ENCODE peak calls at places on chromosome 21, in ten cellular contexts. K, L, P, X, U, O, T, W, C and H are unnamed samples.

GRCh38 chr21:34967509-34968289 is 81.4 kb downstream of the RUNX1 start:
- DNase-seq in U (peak; percentile 27), K (no peak), P (no peak), X (no peak), W (no peak), C (no peak), T (no peak), O (no peak), L (no peak), H (no peak)

GRCh38 chr21:34846601-34847112 is 177.9 kb downstream of the CLIC6 start:
- DNase-seq in X (no peak), K (no peak), P (peak; percentile 61), W (no peak), U (no peak), O (no peak), L (peak; percentile 40), T (peak; percentile 80), C (no peak), H (no peak)

GRCh38 chr21:18369115-18369514 is 34.5 kb downstream of the TMPRSS15 start:
- DNase-seq in T (no peak), C (no peak), X (no peak), W (no peak), K (no peak), L (no peak), P (no peak), U (no peak), O (no peak), H (no peak)

GRCh38 chr21:35265170-35265877 is 216.2 kb upstream of the RUNX1 start:
- DNase-seq in O (no peak), C (no peak), K (no peak), P (peak; percentile 52), X (no peak), U (no peak), W (no peak), T (no peak), L (no peak), H (no peak)

GRCh38 chr21:31612889-31613785 is 46.4 kb upstream of the SOD1 start:
- DNase-seq in L (no peak), T (no peak), W (no peak), C (no peak), K (no peak), X (no peak), O (no peak), P (no peak), U (no peak), H (no peak)

GRCh38 chr21:34072145-34073031 is 990 bp upstream of the MRPS6 start:
- DNase-seq in U (no peak), X (no peak), L (no peak), O (peak; percentile 33), C (no peak), W (peak; percentile 68), P (no peak), K (no peak), T (peak; percentile 90), H (peak; percentile 74)

GRCh38 chr21:17139696-17140095 is 373.1 kb upstream of the CXADR start:
- DNase-seq in T (no peak), L (no peak), W (no peak), P (no peak), O (no peak), X (no peak), U (peak; percentile 7), K (no peak), C (no peak), H (no peak)

GRCh38 chr21:25107708-25108107 is 499.6 kb downstream of the MRPL39 start:
- DNase-seq in X (no peak), P (no peak), L (no peak), W (no peak), C (no peak), U (peak; percentile 3), T (no peak), O (no peak), K (no peak), H (no peak)

DNA sequence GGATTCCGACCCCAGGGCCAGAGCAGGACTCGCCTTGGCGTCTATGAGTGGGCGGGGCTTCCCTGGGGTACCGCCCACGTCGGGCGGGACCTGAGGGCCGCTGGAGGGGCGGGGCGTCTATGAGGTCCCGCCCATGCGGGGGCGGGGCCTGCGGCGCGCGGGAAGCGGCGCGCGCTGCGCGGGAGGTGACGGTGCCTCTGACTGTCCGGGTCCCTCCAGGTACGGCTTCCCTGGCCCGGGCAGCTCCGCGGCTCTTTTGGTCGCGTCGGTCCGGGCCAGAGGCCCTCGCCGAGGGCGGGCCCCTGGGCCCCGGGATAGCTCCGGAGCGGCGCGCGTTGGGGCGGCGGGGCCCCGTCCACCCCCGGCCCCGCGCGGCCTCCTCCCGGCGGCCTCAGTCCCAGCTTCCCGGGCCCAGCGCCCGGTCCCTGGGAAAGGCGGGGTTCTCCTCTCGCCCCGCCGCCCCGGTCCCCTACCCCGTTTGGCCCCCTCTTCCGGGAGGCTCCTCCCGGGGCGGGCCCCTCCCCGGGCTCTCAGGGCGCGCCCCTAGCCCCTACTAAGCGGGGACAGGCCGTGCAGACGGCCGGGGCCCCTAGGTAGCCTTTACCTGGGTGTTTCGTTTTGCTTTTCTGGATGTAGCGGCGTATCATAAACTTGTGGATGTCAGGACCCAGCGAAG is at the start of gene CHAF1B:
- DNase-seq in U (peak; percentile 88), L (peak; percentile 81), P (peak; percentile 51), K (peak; percentile 91), O (peak; percentile 70), T (peak; percentile 93), W (peak; percentile 88), X (peak; percentile 91), C (peak; percentile 91), H (peak; percentile 81)
- TF ChIP-seq POLR2A in U (peak; percentile 84), L (peak; percentile 24), P (peak; percentile 72), K (no peak), O (peak; percentile 26), T (no peak), W (peak; percentile 43), X (peak; percentile 57), C (peak; percentile 55), H (peak; percentile 38)

DNA sequence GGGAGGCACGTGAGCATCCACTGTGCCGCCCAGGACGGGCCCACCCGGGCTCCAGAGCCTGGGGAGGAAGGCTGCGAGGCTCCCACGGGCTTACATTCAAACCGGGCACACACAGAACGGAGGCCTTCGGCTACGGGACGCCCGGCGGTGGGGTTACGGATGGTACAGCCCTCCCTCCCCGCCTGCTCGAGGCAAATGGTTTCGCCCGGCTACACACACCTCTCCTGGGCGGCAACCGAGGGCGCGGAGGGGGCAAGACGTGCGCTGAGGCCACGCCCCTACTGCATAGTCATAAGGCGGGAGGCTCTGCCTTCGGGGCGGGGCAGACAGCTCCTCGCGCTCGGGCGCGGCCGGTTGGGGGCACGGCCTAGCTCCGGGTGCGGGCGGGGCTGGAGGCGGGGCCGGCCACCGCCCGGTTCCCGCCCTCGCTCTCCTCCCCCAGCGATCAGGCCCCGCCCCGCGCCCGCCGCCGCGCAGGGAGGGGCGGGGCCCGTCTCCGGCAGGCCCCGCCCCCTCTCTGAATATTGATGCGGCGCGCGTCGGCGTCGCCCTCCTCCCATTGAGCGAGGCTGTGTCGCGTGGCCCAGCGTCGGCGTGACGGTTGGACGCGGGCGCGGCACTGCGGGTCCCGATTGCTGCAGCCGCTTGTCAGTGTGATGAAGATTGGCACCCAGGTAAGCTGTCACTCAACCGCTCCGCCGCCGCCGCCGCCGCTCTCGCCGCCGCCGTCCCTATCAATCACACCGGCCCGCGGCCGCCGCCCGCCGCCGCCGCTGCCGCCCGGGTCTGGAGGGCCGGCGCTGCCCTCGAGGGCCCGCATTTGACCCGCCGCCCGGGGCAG is at the start of gene PKNOX1:
- DNase-seq in T (peak; percentile 100), L (peak; percentile 99), U (peak; percentile 99), P (peak; percentile 96), O (peak; percentile 99), W (peak; percentile 100), X (peak; percentile 98), C (peak; percentile 94), K (peak; percentile 100), H (peak; percentile 100)
- TF ChIP-seq POLR2A in T (no peak), L (peak; percentile 41), U (peak; percentile 61), P (peak; percentile 31), O (no peak), W (peak; percentile 68), X (peak; percentile 59), C (no peak), K (peak; percentile 4), H (peak; percentile 57)

GRCh38 chr21:28513450-28513849 is 479.2 kb downstream of the LTN1 start:
- DNase-seq in P (no peak), L (no peak), K (no peak), U (no peak), X (no peak), W (no peak), O (no peak), C (no peak), T (no peak), H (no peak)
- TF ChIP-seq POLR2A in P (no peak), L (no peak), K (no peak), U (no peak), X (no peak), W (no peak), O (no peak), C (no peak), T (no peak), H (no peak)

GRCh38 chr21:42061195-42061865 is 9.8 kb upstream of the UMODL1 start:
- DNase-seq in P (no peak), L (peak; percentile 70), W (peak; percentile 74), X (no peak), C (peak; percentile 84), K (peak; percentile 90), T (no peak), U (no peak), O (no peak), H (no peak)

GRCh38 chr21:42063206-42063577 is 7.9 kb upstream of the UMODL1 start:
- DNase-seq in L (peak; percentile 71), U (no peak), P (no peak), C (no peak), W (peak; percentile 58), T (no peak), O (no peak), X (no peak), K (peak; percentile 86), H (peak; percentile 61)

GRCh38 chr21:42061866-42062542 is 9.1 kb upstream of the UMODL1 start:
- DNase-seq in L (peak; percentile 41), K (peak; percentile 84), O (no peak), U (no peak), T (no peak), W (no peak), P (no peak), X (no peak), C (peak; percentile 42), H (no peak)

GRCh38 chr21:42062543-42063022 is 8.5 kb upstream of the UMODL1 start:
- DNase-seq in K (peak; percentile 97), X (no peak), O (peak; percentile 59), L (peak; percentile 76), W (peak; percentile 77), U (no peak), C (peak; percentile 70), T (peak; percentile 91), P (no peak), H (no peak)

DNA sequence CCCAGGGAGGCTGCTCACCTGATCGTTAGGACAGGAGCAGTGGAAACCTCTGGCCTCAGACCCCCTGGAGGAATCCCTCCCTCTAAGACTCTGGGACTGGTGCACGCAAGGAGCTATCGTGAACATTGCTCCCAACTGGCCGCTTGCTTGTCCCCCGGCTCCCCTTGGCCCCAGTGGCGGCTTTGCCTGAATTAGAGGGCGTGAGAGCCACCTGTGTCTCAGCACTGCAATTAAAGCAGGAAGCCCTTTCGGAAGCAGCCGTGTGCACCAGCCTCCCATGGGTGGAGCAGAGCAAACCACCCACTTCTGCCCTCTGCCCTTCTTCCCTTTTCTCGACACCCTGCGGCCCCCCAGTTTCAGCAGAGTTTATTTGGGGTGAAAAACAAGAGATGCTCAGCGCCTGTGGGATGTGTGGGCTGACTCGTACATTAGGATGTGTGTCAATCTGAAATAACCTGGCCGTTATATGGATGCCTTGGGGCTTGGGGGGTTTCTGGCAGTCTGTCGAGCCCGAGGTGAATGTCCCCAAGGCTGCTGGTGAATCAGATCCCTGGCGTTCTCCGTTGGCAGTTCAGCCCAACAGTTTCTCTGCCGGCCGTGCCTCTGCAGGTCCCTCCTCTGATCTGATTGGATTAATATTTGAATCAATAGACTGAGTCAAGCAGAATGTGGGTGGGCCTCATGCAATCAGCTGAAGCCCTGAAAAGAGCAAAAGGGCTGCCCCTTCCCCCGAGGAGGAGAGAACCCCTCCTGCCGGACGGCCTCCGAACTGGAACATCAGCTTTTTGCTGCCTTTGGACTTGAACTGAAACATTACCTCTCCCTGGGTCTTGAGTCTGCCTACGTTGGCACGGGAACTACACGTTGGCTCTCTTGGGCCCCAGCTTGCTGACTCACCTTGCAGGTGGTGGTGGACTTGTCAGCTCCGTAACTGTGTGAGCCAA is 7.3 kb upstream of the UMODL1 start:
- DNase-seq in P (no peak), X (no peak), T (no peak), U (no peak), C (no peak), O (no peak), L (peak; percentile 71), W (peak; percentile 66), K (peak; percentile 93), H (peak; percentile 55)
- TF ChIP-seq POLR2A in P (no peak), X (no peak), T (no peak), U (no peak), C (no peak), O (no peak), L (no peak), W (no peak), K (no peak), H (no peak)